ENCODE peak calls at places on chromosome 21, in four cellular contexts. One of them, this sample, is unnamed.

GRCh38 chr21:45818276-45818903 is 163.2 kb upstream of the COL6A1 start:
- DNase-seq in left ventricle myocardium superior: no peak
- DNase-seq in T follicular helper cell: no peak
- DNase-seq in kidney tubule cell: peak
- DNase-seq in this sample: no peak

GRCh38 chr21:45104560-45104959 is 30.2 kb downstream of the ADARB1 start:
- DNase-seq in kidney tubule cell: peak
- DNase-seq in T follicular helper cell: no peak
- DNase-seq in left ventricle myocardium superior: peak
- DNase-seq in this sample: peak

GRCh38 chr21:38221594-38221993 is 35.2 kb upstream of the KCNJ15 start:
- DNase-seq in T follicular helper cell: no peak
- DNase-seq in left ventricle myocardium superior: no peak
- DNase-seq in kidney tubule cell: peak
- DNase-seq in this sample: no peak

GRCh38 chr21:46158666-46159300 is 3.4 kb upstream of the FTCD start:
- DNase-seq in T follicular helper cell: no peak
- DNase-seq in kidney tubule cell: no peak
- DNase-seq in left ventricle myocardium superior: peak
- DNase-seq in this sample: no peak

GRCh38 chr21:45894891-45895777 is 86.4 kb upstream of the COL6A1 start:
- DNase-seq in kidney tubule cell: no peak
- DNase-seq in left ventricle myocardium superior: no peak
- DNase-seq in T follicular helper cell: no peak
- DNase-seq in this sample: no peak

GRCh38 chr21:16426936-16427335 is 697.2 kb downstream of the USP25 start:
- DNase-seq in kidney tubule cell: peak
- DNase-seq in T follicular helper cell: no peak
- DNase-seq in left ventricle myocardium superior: no peak
- DNase-seq in this sample: no peak

GRCh38 chr21:44370771-44371410 is 17.5 kb downstream of the TRPM2 start:
- DNase-seq in T follicular helper cell: no peak
- DNase-seq in kidney tubule cell: no peak
- DNase-seq in left ventricle myocardium superior: no peak
- DNase-seq in this sample: no peak

GRCh38 chr21:36034211-36034913 is 26.0 kb downstream of the SETD4 start:
- DNase-seq in left ventricle myocardium superior: no peak
- DNase-seq in kidney tubule cell: no peak
- DNase-seq in T follicular helper cell: no peak
- DNase-seq in this sample: no peak

GRCh38 chr21:45439901-45440461 is 35.0 kb downstream of the COL18A1 start:
- DNase-seq in kidney tubule cell: no peak
- DNase-seq in T follicular helper cell: no peak
- DNase-seq in left ventricle myocardium superior: peak
- DNase-seq in this sample: no peak

GRCh38 chr21:31530918-31531705 is 128.4 kb upstream of the SOD1 start:
- DNase-seq in T follicular helper cell: no peak
- DNase-seq in kidney tubule cell: peak
- DNase-seq in left ventricle myocardium superior: no peak
- DNase-seq in this sample: no peak

GRCh38 chr21:15549671-15550070 is 180.1 kb upstream of the USP25 start:
- DNase-seq in kidney tubule cell: peak
- DNase-seq in T follicular helper cell: no peak
- DNase-seq in left ventricle myocardium superior: no peak
- DNase-seq in this sample: no peak

GRCh38 chr21:32256873-32257620 is 21.8 kb downstream of the MIS18A start:
- DNase-seq in left ventricle myocardium superior: peak
- DNase-seq in T follicular helper cell: no peak
- DNase-seq in kidney tubule cell: peak
- DNase-seq in this sample: peak

GRCh38 chr21:33861125-33861524 is 54.5 kb downstream of the ATP5PO start:
- DNase-seq in T follicular helper cell: no peak
- DNase-seq in left ventricle myocardium superior: no peak
- DNase-seq in kidney tubule cell: no peak
- DNase-seq in this sample: no peak

GRCh38 chr21:46401186-46401910 is 57.3 kb upstream of the DIP2A start:
- DNase-seq in kidney tubule cell: no peak
- DNase-seq in T follicular helper cell: no peak
- DNase-seq in left ventricle myocardium superior: peak
- DNase-seq in this sample: no peak

GRCh38 chr21:41953831-41954653 is at the start of gene C2CD2:
- DNase-seq in kidney tubule cell: peak
- DNase-seq in T follicular helper cell: no peak
- DNase-seq in left ventricle myocardium superior: peak
- DNase-seq in this sample: peak

GRCh38 chr21:35528109-35529042 is 479.3 kb upstream of the RUNX1 start:
- DNase-seq in left ventricle myocardium superior: peak
- DNase-seq in kidney tubule cell: peak
- DNase-seq in T follicular helper cell: peak
- DNase-seq in this sample: peak

GRCh38 chr21:45584786-45585185 is 42.5 kb upstream of the SLC19A1 start:
- DNase-seq in kidney tubule cell: no peak
- DNase-seq in T follicular helper cell: no peak
- DNase-seq in left ventricle myocardium superior: no peak
- DNase-seq in this sample: no peak

GRCh38 chr21:33750017-33750416 is 107.7 kb downstream of the ITSN1 start:
- DNase-seq in left ventricle myocardium superior: peak
- DNase-seq in T follicular helper cell: no peak
- DNase-seq in kidney tubule cell: no peak
- DNase-seq in this sample: no peak

GRCh38 chr21:33116669-33117267 is 46.8 kb downstream of the OLIG1 start:
- DNase-seq in left ventricle myocardium superior: no peak
- DNase-seq in kidney tubule cell: no peak
- DNase-seq in T follicular helper cell: peak
- DNase-seq in this sample: no peak

GRCh38 chr21:45464309-45464708 is 59.3 kb downstream of the COL18A1 start:
- DNase-seq in T follicular helper cell: no peak
- DNase-seq in left ventricle myocardium superior: no peak
- DNase-seq in kidney tubule cell: no peak
- DNase-seq in this sample: no peak

GRCh38 chr21:44623575-44623974 is 3.3 kb upstream of the KRTAP10-9 start:
- DNase-seq in kidney tubule cell: no peak
- DNase-seq in left ventricle myocardium superior: no peak
- DNase-seq in T follicular helper cell: no peak
- DNase-seq in this sample: no peak

GRCh38 chr21:35543746-35544145 is 494.6 kb upstream of the RUNX1 start:
- DNase-seq in T follicular helper cell: no peak
- DNase-seq in left ventricle myocardium superior: no peak
- DNase-seq in kidney tubule cell: no peak
- DNase-seq in this sample: no peak

GRCh38 chr21:42614811-42615342 is 38.5 kb upstream of the PDE9A start:
- DNase-seq in left ventricle myocardium superior: no peak
- DNase-seq in T follicular helper cell: peak
- DNase-seq in kidney tubule cell: peak
- DNase-seq in this sample: peak

GRCh38 chr21:31133243-31133830 is 95.1 kb upstream of the KRTAP19-8 start:
- DNase-seq in kidney tubule cell: no peak
- DNase-seq in left ventricle myocardium superior: no peak
- DNase-seq in T follicular helper cell: no peak
- DNase-seq in this sample: no peak

GRCh38 chr21:42039911-42040351 is 29.8 kb upstream of the ZBTB21 start:
- DNase-seq in kidney tubule cell: peak
- DNase-seq in T follicular helper cell: no peak
- DNase-seq in left ventricle myocardium superior: peak
- DNase-seq in this sample: no peak

GRCh38 chr21:35923971-35924370 is 136.4 kb downstream of the SETD4 start:
- DNase-seq in kidney tubule cell: peak
- DNase-seq in left ventricle myocardium superior: no peak
- DNase-seq in T follicular helper cell: no peak
- DNase-seq in this sample: no peak

GRCh38 chr21:43953028-43953427 is 59.1 kb upstream of the TRAPPC10 start:
- DNase-seq in left ventricle myocardium superior: peak
- DNase-seq in T follicular helper cell: no peak
- DNase-seq in kidney tubule cell: no peak
- DNase-seq in this sample: no peak

GRCh38 chr21:31752967-31753366 is 21.0 kb upstream of the SCAF4 start:
- DNase-seq in left ventricle myocardium superior: no peak
- DNase-seq in T follicular helper cell: no peak
- DNase-seq in kidney tubule cell: peak
- DNase-seq in this sample: no peak

GRCh38 chr21:43012596-43012995 is 38.2 kb downstream of the PKNOX1 start:
- DNase-seq in T follicular helper cell: no peak
- DNase-seq in left ventricle myocardium superior: no peak
- DNase-seq in kidney tubule cell: peak
- DNase-seq in this sample: peak

GRCh38 chr21:27371688-27372331 is 404.9 kb upstream of the ADAMTS5 start:
- DNase-seq in T follicular helper cell: no peak
- DNase-seq in kidney tubule cell: no peak
- DNase-seq in left ventricle myocardium superior: no peak
- DNase-seq in this sample: peak

GRCh38 chr21:43340491-43341348 is 86.2 kb downstream of the SIK1 start:
- DNase-seq in left ventricle myocardium superior: no peak
- DNase-seq in kidney tubule cell: peak
- DNase-seq in T follicular helper cell: no peak
- DNase-seq in this sample: peak

GRCh38 chr21:35048183-35048601 is 910 bp downstream of the RUNX1 start:
- DNase-seq in T follicular helper cell: no peak
- DNase-seq in left ventricle myocardium superior: no peak
- DNase-seq in kidney tubule cell: peak
- DNase-seq in this sample: no peak

GRCh38 chr21:37675202-37675801 is 241.0 kb downstream of the KCNJ6 start:
- DNase-seq in T follicular helper cell: peak
- DNase-seq in left ventricle myocardium superior: peak
- DNase-seq in kidney tubule cell: peak
- DNase-seq in this sample: peak

GRCh38 chr21:43312751-43313169 is 114.2 kb downstream of the SIK1 start:
- DNase-seq in T follicular helper cell: no peak
- DNase-seq in kidney tubule cell: no peak
- DNase-seq in left ventricle myocardium superior: no peak
- DNase-seq in this sample: no peak

GRCh38 chr21:35297665-35298064 is 248.6 kb upstream of the RUNX1 start:
- DNase-seq in kidney tubule cell: no peak
- DNase-seq in T follicular helper cell: no peak
- DNase-seq in left ventricle myocardium superior: no peak
- DNase-seq in this sample: no peak

GRCh38 chr21:35843911-35844667 is 216.2 kb downstream of the SETD4 start:
- DNase-seq in left ventricle myocardium superior: peak
- DNase-seq in T follicular helper cell: no peak
- DNase-seq in kidney tubule cell: no peak
- DNase-seq in this sample: no peak

This sample was measured in kidney glomerular epithelial cell.